ENCODE peak calls at places on chromosomes 7 and 10, in four cellular contexts. U, I, W and K are unnamed samples.

GRCh38 chr7:15720849-15721471 is 34.5 kb upstream of the MEOX2 start:
- DNase-seq in U (peak; percentile 22), I (peak; percentile 33), W (peak; percentile 41), K (no peak)

GRCh38 chr7:80087051-80087767 is 47.4 kb upstream of the GNAI1 start:
- DNase-seq in U (no peak), I (no peak), W (peak; percentile 27), K (no peak)

GRCh38 chr10:95411635-95412034 is 120.8 kb upstream of the PDLIM1 start:
- DNase-seq in U (no peak), I (no peak), W (no peak), K (no peak)

GRCh38 chr10:118238573-118239240 is 103.4 kb downstream of the FAM204A start:
- DNase-seq in U (no peak), I (no peak), W (no peak), K (no peak)

GRCh38 chr7:116097365-116098009 is 66.9 kb upstream of the TFEC start:
- DNase-seq in U (no peak), I (no peak), W (peak; percentile 75), K (no peak)

GRCh38 chr10:27446091-27446918 is 57.8 kb upstream of the RAB18 start:
- DNase-seq in U (no peak), I (no peak), W (peak; percentile 23), K (no peak)

GRCh38 chr7:82036146-82036886 is 266.5 kb upstream of the HGF start:
- DNase-seq in U (no peak), I (no peak), W (no peak), K (no peak)

GRCh38 chr10:101535949-101536348 is 52.1 kb downstream of the POLL start:
- DNase-seq in U (no peak), I (no peak), W (no peak), K (no peak)

GRCh38 chr10:1345368-1345767 is 289.2 kb downstream of the WDR37 start:
- DNase-seq in U (no peak), I (no peak), W (no peak), K (no peak)

GRCh38 chr7:82677493-82677892 is 233.9 kb upstream of the CACNA2D1 start:
- DNase-seq in U (no peak), I (no peak), W (no peak), K (no peak)

GRCh38 chr10:8288600-8288999 is 234.1 kb downstream of the GATA3 start:
- DNase-seq in U (no peak), I (no peak), W (no peak), K (no peak)

GRCh38 chr7:24971333-24972165 is 8.4 kb downstream of the OSBPL3 start:
- DNase-seq in U (no peak), I (no peak), W (peak; percentile 81), K (no peak)

GRCh38 chr7:32115831-32116230 is 45.6 kb upstream of the PDE1C start:
- DNase-seq in U (no peak), I (no peak), W (no peak), K (no peak)

GRCh38 chr10:74137992-74138391 is 12.6 kb downstream of the AP3M1 start:
- DNase-seq in U (no peak), I (no peak), W (no peak), K (no peak)

GRCh38 chr10:8279598-8279997 is 225.1 kb downstream of the GATA3 start:
- DNase-seq in U (no peak), I (no peak), W (no peak), K (no peak)

GRCh38 chr10:119199231-119199992 is 8.0 kb upstream of the GRK5 start:
- DNase-seq in U (peak; percentile 63), I (peak; percentile 76), W (peak; percentile 77), K (peak; percentile 46)

GRCh38 chr7:92717982-92718716 is 118.2 kb downstream of the CDK6 start:
- DNase-seq in U (peak; percentile 25), I (peak; percentile 69), W (no peak), K (peak; percentile 74)

GRCh38 chr10:47034511-47035051 is 123.4 kb downstream of the PTPN20 start:
- DNase-seq in U (peak; percentile 3), I (no peak), W (no peak), K (no peak)

GRCh38 chr7:151400626-151401315 is 9.1 kb downstream of the WDR86 start:
- DNase-seq in U (no peak), I (no peak), W (no peak), K (no peak)

GRCh38 chr10:120456143-120456625 is 843 bp upstream of the PLPP4 start:
- DNase-seq in U (no peak), I (no peak), W (no peak), K (no peak)

GRCh38 chr7:151415375-151416112 is 5.7 kb upstream of the WDR86 start:
- DNase-seq in U (no peak), I (no peak), W (no peak), K (no peak)

GRCh38 chr7:117375380-117375779 is 51.9 kb downstream of the ASZ1 start:
- DNase-seq in U (no peak), I (no peak), W (no peak), K (no peak)

GRCh38 chr7:44103566-44103940 is 592 bp upstream of the AEBP1 start:
- DNase-seq in U (no peak), I (no peak), W (no peak), K (no peak)

GRCh38 chr7:13742126-13742525 is 247.3 kb downstream of the ETV1 start:
- DNase-seq in U (no peak), I (no peak), W (peak; percentile 8), K (no peak)

GRCh38 chr10:78207776-78208175 is 174.1 kb downstream of the RPS24 start:
- DNase-seq in U (no peak), I (no peak), W (no peak), K (no peak)

GRCh38 chr7:11710392-11710791 is 121.6 kb downstream of the THSD7A start:
- DNase-seq in U (no peak), I (no peak), W (no peak), K (no peak)

GRCh38 chr7:135285547-135285946 is 51.9 kb downstream of the STRA8 start:
- DNase-seq in U (no peak), I (no peak), W (no peak), K (no peak)

GRCh38 chr7:100015232-100016208 is at the start of gene ZKSCAN1:
- DNase-seq in U (peak; percentile 86), I (peak; percentile 87), W (peak; percentile 88), K (peak; percentile 86)

GRCh38 chr7:108308913-108309312 is 147.3 kb downstream of the NRCAM start:
- DNase-seq in U (no peak), I (no peak), W (no peak), K (no peak)

GRCh38 chr7:26192485-26193087 is 8.0 kb downstream of the HNRNPA2B1 start:
- DNase-seq in U (no peak), I (no peak), W (no peak), K (no peak)
- TF ChIP-seq POLR2A in U (no peak), I (no peak), W (no peak), K (no peak)

DNA sequence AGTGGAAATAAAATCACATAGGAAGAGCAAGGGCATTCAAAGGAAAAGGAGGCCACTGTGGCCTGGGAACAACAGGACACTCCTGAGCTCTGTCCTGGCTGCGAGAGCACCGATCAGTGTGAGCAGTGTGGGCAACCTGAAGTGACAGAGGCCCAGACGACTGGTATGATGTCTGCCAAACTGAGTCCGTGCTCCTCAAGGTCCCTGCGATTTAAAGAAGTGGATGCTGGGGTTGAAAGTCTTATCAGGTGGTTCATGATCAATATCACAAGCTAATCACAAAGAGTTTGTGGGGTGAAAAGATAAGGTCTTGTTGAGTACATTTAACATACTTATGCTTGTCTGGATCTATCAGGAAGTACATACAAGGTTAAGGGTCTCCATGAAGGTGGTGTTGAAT is 176.5 kb downstream of the ZNF438 start:
- DNase-seq in U (no peak), I (no peak), W (no peak), K (no peak)
- H3K27ac ChIP-seq in U (peak overlapping the region; percentile 44), I (no peak overlapping the region), W (no peak overlapping the region), K (no peak overlapping the region)

GRCh38 chr7:106029448-106029847 is 66.4 kb downstream of the CDHR3 start:
- DNase-seq in U (no peak), I (no peak), W (no peak), K (no peak)

GRCh38 chr7:106022193-106022821 is 59.2 kb downstream of the CDHR3 start:
- DNase-seq in U (no peak), I (no peak), W (no peak), K (no peak)

GRCh38 chr7:106023369-106024322 is 60.6 kb downstream of the CDHR3 start:
- DNase-seq in U (no peak), I (no peak), W (no peak), K (no peak)

GRCh38 chr7:106029941-106030340 is 66.9 kb downstream of the CDHR3 start:
- DNase-seq in U (no peak), I (no peak), W (no peak), K (no peak)

DNA sequence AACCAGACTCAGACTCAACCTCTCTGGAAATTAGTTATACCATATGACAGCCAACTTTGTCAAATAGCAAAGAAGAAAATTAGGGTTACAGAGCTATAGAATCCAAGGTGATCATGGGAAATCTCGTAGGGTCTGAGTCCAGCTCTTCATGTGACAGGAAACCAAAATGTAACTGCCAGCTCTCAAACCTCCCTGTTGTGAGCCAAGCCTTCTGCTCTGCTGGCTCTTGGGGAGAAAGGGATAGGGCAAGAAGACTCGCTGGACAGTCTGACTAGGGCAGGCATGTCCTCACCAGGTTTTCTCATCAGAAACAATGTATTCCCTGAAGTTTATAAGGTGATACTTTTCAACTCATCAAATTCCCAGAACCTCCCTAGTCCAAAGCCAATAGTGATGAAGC is 63.0 kb downstream of the CDHR3 start:
- DNase-seq in U (no peak), I (no peak), W (no peak), K (no peak)
- H3K4me1 ChIP-seq in U (no peaks in the 10 kb centered on the region), I (peaks cover 17% of the 10 kb centered on the region), W (no peaks in the 10 kb centered on the region), K (no peaks in the 10 kb centered on the region)

DNA sequence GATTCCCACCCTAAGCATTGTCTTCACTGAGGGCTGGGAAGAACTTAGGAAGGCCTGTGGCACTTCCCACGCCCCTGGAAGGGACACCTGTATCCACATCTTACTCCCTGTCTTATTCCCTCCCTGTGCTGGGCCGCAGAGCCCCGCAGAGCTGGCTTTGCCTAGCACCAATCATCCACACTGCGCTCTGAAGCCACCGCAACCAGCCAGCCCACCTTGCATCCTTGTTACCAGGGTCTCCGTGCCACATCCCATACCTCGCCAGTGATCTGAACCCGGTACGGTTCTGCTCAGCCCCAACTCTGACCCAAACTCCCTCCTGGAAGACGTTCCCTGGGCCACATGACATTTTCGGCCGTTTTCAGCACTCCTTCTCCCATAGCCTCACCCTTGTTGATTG is 101.4 kb upstream of the PITRM1 start:
- DNase-seq in U (no peak), I (no peak), W (no peak), K (no peak)
- TF ChIP-seq POLR2A in U (no peak), I (no peak), W (no peak), K (no peak)

GRCh38 chr10:46018453-46019169 is 11.8 kb downstream of the NCOA4 start:
- DNase-seq in U (no peak), I (no peak), W (no peak), K (no peak)
- H3K27ac ChIP-seq in U (no peak overlapping the region), I (peak overlapping the region; percentile 93), W (no peak overlapping the region), K (no peak overlapping the region)

GRCh38 chr7:140236626-140237025 is 59.8 kb upstream of the KDM7A start:
- DNase-seq in U (no peak), I (no peak), W (no peak), K (no peak)
- H3K4me1 ChIP-seq in U (no peaks in the 10 kb centered on the region), I (peaks cover 19% of the 10 kb centered on the region), W (peaks cover 6% of the 10 kb centered on the region), K (peaks cover 4% of the 10 kb centered on the region)

GRCh38 chr7:98878365-98879197 is at the start of gene TRRAP:
- DNase-seq in U (peak; percentile 68), I (peak; percentile 73), W (no peak), K (peak; percentile 41)
- TF ChIP-seq POLR2A in U (no peak), I (peak; percentile 37), W (peak; percentile 20), K (peak; percentile 34)